ENCODE peak calls at places on chromosomes 1 and 21, in seven cellular contexts. U is HepG2, B is Panc1, J is K562, K is upper lobe of left lung, H is HCT116, T is GM23338. Z is an unnamed sample.

GRCh38 chr1:154945160-154945961 is 8.8 kb upstream of the PMVK start:
- ATAC-seq in K (no peak), H (no peak), B (no peak), T (no peak), U (no peak), J (no peak), Z (no peak)

GRCh38 chr1:65011983-65012382 is 45.6 kb upstream of the JAK1 start:
- ATAC-seq in K (peak; percentile 26), H (no peak), T (no peak), B (no peak), J (no peak), U (no peak), Z (no peak)

GRCh38 chr1:81230983-81231728 is 569.6 kb upstream of the ADGRL2 start:
- ATAC-seq in B (no peak), K (no peak), H (no peak), U (no peak), J (no peak), T (no peak), Z (no peak)

GRCh38 chr1:202439308-202439707 is 90.8 kb downstream of the PPP1R12B start:
- ATAC-seq in T (no peak), B (no peak), K (no peak), U (no peak), J (no peak), H (no peak), Z (no peak)

GRCh38 chr1:71053758-71054157 is 6.1 kb upstream of the PTGER3 start:
- ATAC-seq in H (peak; percentile 33), B (peak; percentile 24), T (peak; percentile 8), J (peak; percentile 6), U (peak; percentile 44), K (peak; percentile 10), Z (no peak)

GRCh38 chr1:246114369-246114768 is 392.7 kb downstream of the SMYD3 start:
- ATAC-seq in J (no peak), K (no peak), H (no peak), T (no peak), U (no peak), B (no peak), Z (no peak)

GRCh38 chr1:247266053-247266452 is 10.2 kb downstream of the VN1R5 start:
- ATAC-seq in H (no peak), T (no peak), J (no peak), U (no peak), B (no peak), K (no peak), Z (no peak)

GRCh38 chr21:20040768-20041167 is 957.4 kb upstream of the NCAM2 start:
- ATAC-seq in J (no peak), B (no peak), K (no peak), T (peak; percentile 48), U (no peak), H (no peak), Z (no peak)

GRCh38 chr1:115469703-115470476 is 131.8 kb upstream of the NGF start:
- ATAC-seq in K (peak; percentile 76), B (peak; percentile 80), J (peak; percentile 93), U (peak; percentile 92), H (peak; percentile 97), T (peak; percentile 94), Z (peak; percentile 35)

GRCh38 chr1:230572121-230573083 is 69.9 kb upstream of the COG2 start:
- ATAC-seq in T (peak; percentile 59), H (no peak), K (no peak), B (no peak), J (no peak), U (peak; percentile 76), Z (no peak)

GRCh38 chr1:12600335-12600734 is 17.7 kb downstream of the DHRS3 start:
- ATAC-seq in H (no peak), K (no peak), J (no peak), B (no peak), U (no peak), T (no peak), Z (peak; percentile 10)

GRCh38 chr1:42730002-42730401 is 10.0 kb downstream of the CLDN19 start:
- ATAC-seq in J (peak; percentile 80), H (no peak), K (no peak), U (no peak), B (peak; percentile 53), T (peak; percentile 68), Z (no peak)

GRCh38 chr21:36780861-36781260 is 81.9 kb downstream of the SIM2 start:
- ATAC-seq in J (no peak), K (no peak), T (no peak), H (no peak), B (no peak), U (no peak), Z (no peak)

GRCh38 chr1:64242895-64243756 is 39.7 kb downstream of the UBE2U start:
- ATAC-seq in J (peak; percentile 36), U (no peak), B (peak; percentile 73), T (peak; percentile 33), H (peak; percentile 74), K (peak; percentile 43), Z (no peak)

GRCh38 chr1:153735090-153735420 is 7.2 kb downstream of the INTS3 start:
- ATAC-seq in J (no peak), B (no peak), T (no peak), U (no peak), H (no peak), K (no peak), Z (no peak)

GRCh38 chr1:58812926-58813325 is 29.1 kb upstream of the JUN start:
- ATAC-seq in U (no peak), K (no peak), B (no peak), H (no peak), J (no peak), T (no peak), Z (no peak)

GRCh38 chr1:150922519-150922975 is 3.6 kb upstream of the SETDB1 start:
- ATAC-seq in B (peak; percentile 55), U (peak; percentile 45), J (peak; percentile 75), K (peak; percentile 64), T (peak; percentile 20), H (peak; percentile 49), Z (peak; percentile 37)

GRCh38 chr1:9355503-9355902 is 62.8 kb downstream of the SPSB1 start:
- ATAC-seq in T (no peak), U (no peak), B (no peak), K (no peak), J (no peak), H (no peak), Z (no peak)

GRCh38 chr1:9356829-9357466 is 64.3 kb downstream of the SPSB1 start:
- ATAC-seq in U (no peak), H (no peak), T (no peak), K (no peak), B (no peak), J (no peak), Z (no peak)

GRCh38 chr1:9357958-9358357 is 65.3 kb downstream of the SPSB1 start:
- ATAC-seq in T (no peak), B (no peak), K (no peak), J (no peak), U (no peak), H (no peak), Z (no peak)

GRCh38 chr1:9352364-9353140 is 59.9 kb downstream of the SPSB1 start:
- ATAC-seq in H (peak; percentile 13), J (no peak), T (peak; percentile 47), B (no peak), K (no peak), U (no peak), Z (no peak)

DNA sequence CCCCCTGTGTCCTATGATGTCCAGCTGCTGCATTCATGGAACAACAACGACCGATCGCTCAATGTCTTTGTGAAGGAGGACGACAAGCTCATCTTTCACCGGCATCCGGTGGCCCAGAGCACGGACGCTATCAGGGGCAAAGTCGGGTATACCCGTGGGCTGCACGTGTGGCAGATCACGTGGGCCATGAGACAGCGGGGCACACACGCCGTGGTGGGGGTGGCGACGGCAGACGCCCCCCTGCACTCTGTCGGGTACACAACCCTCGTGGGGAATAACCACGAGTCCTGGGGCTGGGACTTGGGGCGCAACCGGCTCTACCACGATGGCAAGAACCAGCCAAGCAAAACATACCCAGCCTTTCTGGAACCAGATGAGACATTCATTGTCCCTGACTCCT is 63.3 kb downstream of the SPSB1 start:
- ATAC-seq in K (no peak), U (no peak), J (no peak), H (no peak), T (no peak), B (no peak), Z (no peak)
- TF ChIP-seq POLR2AphosphoS5 in K (no peak), U (no peak), J (no peak), H (no peak), T (no peak), B (no peak), Z (no peak)

DNA sequence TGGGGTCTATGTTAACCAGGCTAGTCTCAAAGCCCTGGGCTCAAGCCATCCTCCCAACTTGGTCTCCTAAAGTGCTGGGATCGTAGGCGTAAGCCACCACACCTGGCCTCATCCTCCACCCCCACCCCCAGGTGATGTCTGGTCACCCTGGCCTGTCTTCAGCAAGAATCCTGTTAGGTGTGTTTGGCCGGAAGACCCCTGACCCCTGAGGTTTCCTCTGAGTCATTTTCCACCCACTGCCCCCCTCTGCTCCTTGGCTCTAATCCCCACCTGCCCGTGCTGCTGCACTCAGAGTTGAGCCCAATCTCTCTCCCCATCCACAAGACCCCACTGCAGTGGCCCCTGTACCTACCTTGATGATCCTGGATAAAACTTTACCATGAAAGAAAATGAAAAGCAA is 25.2 kb downstream of the SLC66A1 start:
- ATAC-seq in H (peak; percentile 31), U (no peak), T (no peak), J (no peak), B (no peak), K (no peak), Z (no peak)
- TF ChIP-seq POLR2AphosphoS5 in H (no peak), U (no peak), T (no peak), J (no peak), B (no peak), K (no peak), Z (no peak)

GRCh38 chr21:32569261-32570230 is 15.8 kb downstream of the TCP10L start:
- ATAC-seq in J (peak; percentile 95), H (peak; percentile 90), K (peak; percentile 95), T (peak; percentile 95), U (peak; percentile 93), B (peak; percentile 95), Z (peak; percentile 92)
- TF ChIP-seq POLR2AphosphoS5 in J (no peak), H (no peak), K (peak; percentile 38), T (peak; percentile 39), U (peak; percentile 41), B (no peak), Z (peak; percentile 19)

GRCh38 chr1:176696689-176697088 is 233.7 kb downstream of the PAPPA2 start:
- ATAC-seq in K (no peak), T (no peak), B (no peak), H (no peak), J (no peak), U (no peak), Z (no peak)

GRCh38 chr1:176694713-176695112 is 231.7 kb downstream of the PAPPA2 start:
- ATAC-seq in T (peak; percentile 66), B (no peak), J (no peak), U (no peak), K (peak; percentile 20), H (no peak), Z (no peak)

GRCh38 chr1:176693697-176694329 is 230.8 kb downstream of the PAPPA2 start:
- ATAC-seq in B (no peak), J (no peak), H (no peak), K (no peak), U (no peak), T (no peak), Z (no peak)

GRCh38 chr1:176692988-176693696 is 230.2 kb downstream of the PAPPA2 start:
- ATAC-seq in U (no peak), T (no peak), J (no peak), B (no peak), K (no peak), H (no peak), Z (no peak)

DNA sequence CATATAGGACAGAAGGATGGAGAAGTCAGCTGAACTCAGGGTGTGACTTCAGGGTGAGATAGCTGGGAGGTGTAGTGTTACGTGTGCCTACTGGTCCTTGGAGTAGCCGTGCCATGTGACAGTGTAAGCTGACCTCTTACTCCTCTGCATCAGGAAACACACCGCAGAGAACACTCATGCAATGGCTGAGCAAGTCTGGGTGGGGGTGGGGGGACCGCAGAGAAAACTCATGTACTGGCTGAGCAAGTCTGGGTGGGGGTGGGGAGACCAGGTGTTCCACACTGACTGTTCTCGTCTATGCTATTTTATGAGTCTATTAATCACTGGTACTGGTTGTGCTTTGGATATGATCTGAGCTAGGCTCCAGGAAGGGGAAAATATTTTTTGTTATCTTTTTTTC is 233.1 kb downstream of the PAPPA2 start:
- ATAC-seq in J (peak; percentile 74), B (no peak), U (no peak), K (no peak), H (no peak), T (peak; percentile 89), Z (no peak)
- TF ChIP-seq POLR2AphosphoS5 in J (no peak), B (no peak), U (no peak), K (no peak), H (no peak), T (no peak), Z (no peak)

Z was measured in gastroesophageal sphincter.